ENCODE peak calls at places on chromosomes 13 and 19, in six cellular contexts. R, C, D, W, A and B are unnamed samples. For H3K4me1, the result is how much of the 10 kb centered on the place peaks cover.

GRCh38 chr13:113553541-113554332 is 30.8 kb upstream of the TFDP1 start:
- DNase-seq in R (no peak), C (peak), D (no peak), W (no peak), A (no peak), B (no peak)

GRCh38 chr19:14089412-14089661 is 1.2 kb downstream of the SAMD1 start:
- DNase-seq in R (no peak), C (no peak), D (no peak), W (no peak), A (peak), B (no peak)

GRCh38 chr19:6318772-6319171 is 14.6 kb downstream of the ACER1 start:
- DNase-seq in R (no peak), C (no peak), D (peak), W (no peak), A (peak), B (no peak)

GRCh38 chr19:35000647-35001501 is 751 bp downstream of the GRAMD1A start:
- DNase-seq in R (peak), C (peak), D (peak), W (peak), A (peak), B (no peak)

GRCh38 chr13:113616281-113616906 is 31.8 kb downstream of the TFDP1 start:
- DNase-seq in R (no peak), C (no peak), D (no peak), W (no peak), A (no peak), B (no peak)

GRCh38 chr19:46404884-46405658 is 8.3 kb downstream of the CCDC8 start:
- DNase-seq in R (no peak), C (peak), D (no peak), W (no peak), A (no peak), B (no peak)

GRCh38 chr13:79448413-79448812 is 32.5 kb upstream of the NDFIP2 start:
- DNase-seq in R (no peak), C (no peak), D (peak), W (no peak), A (peak), B (no peak)

GRCh38 chr19:27890206-27890605 is 1322.7 kb downstream of the UQCRFS1 start:
- DNase-seq in R (no peak), C (no peak), D (no peak), W (no peak), A (no peak), B (no peak)

GRCh38 chr13:112434032-112434431 is 57.9 kb downstream of the SPACA7 start:
- DNase-seq in R (no peak), C (no peak), D (no peak), W (no peak), A (no peak), B (no peak)

GRCh38 chr19:53037101-53038097 is 7.1 kb upstream of the ERVV-2 start:
- DNase-seq in R (peak), C (no peak), D (peak), W (no peak), A (peak), B (no peak)

GRCh38 chr13:43720780-43721397 is 65.9 kb downstream of the ENOX1 start:
- DNase-seq in R (no peak), C (no peak), D (peak), W (no peak), A (no peak), B (no peak)

GRCh38 chr19:45772912-45773311 is 3.9 kb upstream of the SIX5 start:
- DNase-seq in R (no peak), C (peak), D (no peak), W (no peak), A (no peak), B (no peak)

GRCh38 chr13:107712145-107712544 is 503.2 kb downstream of the LIG4 start:
- DNase-seq in R (no peak), C (no peak), D (no peak), W (no peak), A (no peak), B (no peak)

GRCh38 chr13:30851697-30852096 is 54.4 kb upstream of the MEDAG start:
- DNase-seq in R (no peak), C (no peak), D (no peak), W (no peak), A (no peak), B (no peak)

GRCh38 chr19:36373638-36374156 is 5.3 kb downstream of the ZFP14 start:
- DNase-seq in R (no peak), C (no peak), D (no peak), W (no peak), A (no peak), B (no peak)

GRCh38 chr19:36379510-36379819 is 464 bp upstream of the ZFP14 start:
- DNase-seq in R (no peak), C (no peak), D (no peak), W (no peak), A (no peak), B (no peak)

GRCh38 chr19:36377541-36378178 is 1.3 kb downstream of the ZFP14 start:
- DNase-seq in R (no peak), C (no peak), D (no peak), W (no peak), A (no peak), B (no peak)

DNA sequence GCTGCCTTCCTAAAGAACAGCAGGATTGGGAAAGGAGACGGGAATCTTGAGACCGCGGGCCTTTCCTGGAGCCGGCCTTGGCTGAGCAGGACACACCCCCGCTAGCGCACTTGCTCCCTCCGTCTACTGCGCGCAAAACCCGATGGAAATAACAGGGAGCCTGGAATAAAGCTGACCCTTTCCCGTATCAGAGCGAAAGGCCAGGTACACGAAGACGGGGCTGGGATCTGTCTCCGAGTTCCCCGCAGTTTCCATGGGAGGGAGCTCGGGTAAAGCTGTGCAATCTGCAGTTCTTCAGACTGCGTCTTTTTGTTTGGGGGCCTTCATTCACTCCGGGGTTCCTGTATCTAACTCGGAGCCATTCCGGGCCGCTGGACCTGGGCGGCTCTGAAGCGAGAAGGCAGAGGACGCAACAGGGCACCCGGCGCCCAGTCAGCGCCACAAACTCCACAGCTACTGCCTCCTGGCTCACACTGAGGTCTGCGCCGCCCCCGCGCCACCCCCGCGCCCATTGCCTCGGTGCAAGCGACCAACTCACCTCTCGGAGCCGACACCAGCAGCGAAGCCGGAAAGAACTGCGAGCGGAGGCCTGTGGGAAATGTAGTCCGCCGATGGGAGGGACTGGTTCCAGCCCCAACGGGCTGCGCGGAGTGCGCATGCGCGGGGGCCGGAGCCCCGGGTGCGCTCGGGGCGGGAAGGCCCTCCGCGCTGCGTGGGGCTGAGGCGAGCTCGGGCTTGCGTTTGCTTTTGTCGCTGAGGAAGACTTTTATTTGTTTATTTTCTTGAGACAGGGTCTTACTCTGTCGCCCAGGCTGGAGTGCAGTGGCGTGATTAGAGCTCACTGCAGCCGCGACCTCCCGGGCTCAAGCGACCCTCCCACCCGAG is at the start of gene ZFP14:
- DNase-seq in R (peak), C (peak), D (peak), W (peak), A (peak), B (peak)
- TF ChIP-seq CTCF in R (peak), C (no peak), D (no peak), W (peak), A (peak), B (no peak)

GRCh38 chr19:18653853-18654252 is 17.0 kb downstream of the KLHL26 start:
- DNase-seq in R (no peak), C (no peak), D (no peak), W (no peak), A (no peak), B (no peak)

GRCh38 chr19:18657590-18658365 is 20.9 kb downstream of the KLHL26 start:
- DNase-seq in R (peak), C (peak), D (no peak), W (no peak), A (peak), B (peak)

GRCh38 chr19:18656337-18657086 is 19.7 kb downstream of the KLHL26 start:
- DNase-seq in R (no peak), C (no peak), D (no peak), W (no peak), A (no peak), B (no peak)

GRCh38 chr19:18654469-18654868 is 17.6 kb downstream of the KLHL26 start:
- DNase-seq in R (no peak), C (no peak), D (no peak), W (no peak), A (no peak), B (no peak)

GRCh38 chr19:18655173-18655844 is 18.5 kb downstream of the KLHL26 start:
- DNase-seq in R (no peak), C (no peak), D (no peak), W (no peak), A (no peak), B (no peak)
- H3K4me1 ChIP-seq in R (half or more), C (under half), D (under half), W (under half), A (under half), B (under half)

GRCh38 chr19:49456351-49456750 is 3.3 kb downstream of the ALDH16A1 start:
- DNase-seq in R (no peak), C (no peak), D (no peak), W (no peak), A (no peak), B (no peak)
- H3K27ac ChIP-seq in R (peak), C (no peak), D (no peak), W (no peak), A (no peak), B (peak)

DNA sequence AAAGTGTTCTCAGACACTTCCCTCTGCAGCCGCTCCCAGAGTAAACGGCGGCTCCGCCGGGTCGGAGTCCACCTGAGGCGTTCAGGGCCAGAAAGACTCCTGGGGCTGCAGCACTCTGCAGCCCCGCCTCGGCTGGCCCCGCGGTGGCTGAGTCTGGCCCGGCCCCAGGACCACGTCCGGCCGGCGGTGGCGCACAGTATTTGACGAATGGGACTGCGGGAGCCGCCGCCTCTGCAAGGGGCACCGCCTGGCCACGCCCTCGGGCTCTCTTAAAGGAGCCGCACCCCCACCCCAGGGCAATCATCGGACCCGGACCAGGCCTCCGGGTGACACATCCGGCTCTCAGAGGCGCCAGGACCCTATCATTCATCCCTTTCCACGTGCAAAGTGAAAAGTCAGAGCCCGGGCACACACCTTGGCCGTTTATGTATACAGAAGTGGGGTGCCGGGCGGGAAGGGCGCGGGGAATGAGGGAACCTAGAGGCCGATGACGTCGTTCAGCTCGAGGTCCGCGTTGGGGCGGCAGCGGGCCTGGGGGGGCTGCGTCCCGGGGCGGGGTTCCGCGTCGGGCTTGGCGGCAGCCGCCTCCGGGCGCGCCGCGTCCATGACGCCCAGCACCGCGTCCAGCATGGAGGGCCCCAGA is 1.2 kb upstream of the LENG9 start:
- DNase-seq in R (peak), C (peak), D (peak), W (peak), A (peak), B (peak)
- TF ChIP-seq CTCF in R (no peak), C (no peak), D (no peak), W (no peak), A (no peak), B (no peak)

DNA sequence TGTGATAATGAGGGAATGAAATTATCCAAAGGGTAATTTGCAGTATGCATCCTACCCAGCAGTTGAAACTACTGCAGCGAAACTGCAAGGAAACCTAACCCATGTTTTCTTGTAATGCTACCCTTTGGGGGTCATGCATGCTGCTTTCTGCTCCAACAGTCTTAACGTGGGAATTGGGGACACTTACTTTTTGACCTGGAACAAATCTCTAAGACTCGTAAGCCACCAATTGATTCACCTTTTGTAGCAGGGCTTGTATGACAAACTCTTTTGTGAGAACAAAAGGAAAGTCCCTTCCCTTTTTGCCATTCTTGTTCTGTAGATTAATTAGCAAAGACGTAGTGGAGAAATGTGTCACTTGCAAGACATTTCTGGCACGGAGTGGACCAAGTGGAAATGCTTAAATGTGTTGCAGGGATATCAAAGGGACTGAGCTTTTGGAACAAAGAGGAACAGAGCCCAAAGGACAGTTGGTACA is 27.4 kb downstream of the LRCH1 start:
- DNase-seq in R (no peak), C (no peak), D (no peak), W (no peak), A (no peak), B (no peak)
- H3K4me1 ChIP-seq in R (half or more), C (under half), D (under half), W (under half), A (under half), B (under half)